ENCODE peak calls at places on chromosomes 12 and 14, in five cellular contexts. One of them, this sample, is unnamed.

GRCh38 chr12:12327802-12328201 is 22.2 kb downstream of the MANSC1 start:
- DNase-seq in stomach: no peak
- DNase-seq in GM03348: peak; percentile 70
- DNase-seq in ELF-1: peak; percentile 18
- DNase-seq in stromal cell of bone marrow: peak; percentile 50
- DNase-seq in this sample: no peak

GRCh38 chr12:10607885-10608458 is 5.4 kb downstream of the MAGOHB start:
- DNase-seq in stomach: no peak
- DNase-seq in GM03348: peak; percentile 15
- DNase-seq in ELF-1: no peak
- DNase-seq in stromal cell of bone marrow: no peak
- DNase-seq in this sample: no peak

GRCh38 chr12:7647071-7647470 is 18.6 kb downstream of the APOBEC1 start:
- DNase-seq in stomach: no peak
- DNase-seq in GM03348: no peak
- DNase-seq in ELF-1: no peak
- DNase-seq in stromal cell of bone marrow: no peak
- DNase-seq in this sample: no peak

GRCh38 chr14:96938946-96939345 is 141.8 kb downstream of the VRK1 start:
- DNase-seq in stomach: no peak
- DNase-seq in GM03348: no peak
- DNase-seq in ELF-1: no peak
- DNase-seq in stromal cell of bone marrow: no peak
- DNase-seq in this sample: no peak

GRCh38 chr12:100185361-100185894 is 15.2 kb upstream of the ACTR6 start:
- DNase-seq in stomach: no peak
- DNase-seq in GM03348: peak; percentile 24
- DNase-seq in ELF-1: no peak
- DNase-seq in stromal cell of bone marrow: no peak
- DNase-seq in this sample: no peak

GRCh38 chr12:124938606-124939427 is 24.4 kb upstream of the UBC start:
- DNase-seq in stomach: peak; percentile 66
- DNase-seq in GM03348: peak; percentile 56
- DNase-seq in ELF-1: no peak
- DNase-seq in stromal cell of bone marrow: peak; percentile 83
- DNase-seq in this sample: no peak

GRCh38 chr14:50649691-50650090 is 18.4 kb downstream of the SAV1 start:
- DNase-seq in stomach: no peak
- DNase-seq in GM03348: no peak
- DNase-seq in ELF-1: no peak
- DNase-seq in stromal cell of bone marrow: no peak
- DNase-seq in this sample: no peak

GRCh38 chr14:24978862-24979724 is 70.9 kb downstream of the STXBP6 start:
- DNase-seq in stomach: no peak
- DNase-seq in GM03348: no peak
- DNase-seq in ELF-1: no peak
- DNase-seq in stromal cell of bone marrow: no peak
- DNase-seq in this sample: no peak

GRCh38 chr12:107864235-107864634 is 89.7 kb downstream of the ASCL4 start:
- DNase-seq in stomach: no peak
- DNase-seq in GM03348: no peak
- DNase-seq in ELF-1: peak; percentile 39
- DNase-seq in stromal cell of bone marrow: no peak
- DNase-seq in this sample: no peak

GRCh38 chr12:109905301-109905700 is 5.2 kb downstream of the TCHP start:
- DNase-seq in stomach: no peak
- DNase-seq in GM03348: no peak
- DNase-seq in ELF-1: no peak
- DNase-seq in stromal cell of bone marrow: no peak
- DNase-seq in this sample: no peak

GRCh38 chr14:96055065-96055752 is 16.0 kb downstream of the C14orf132 start:
- DNase-seq in stomach: peak; percentile 1
- DNase-seq in GM03348: no peak
- DNase-seq in ELF-1: no peak
- DNase-seq in stromal cell of bone marrow: no peak
- DNase-seq in this sample: no peak